ENCODE peak calls at places on chromosomes 1 and 21, in four cellular contexts. M is stimulated activated CD4-positive, alpha-beta T cell treated with anti-CD3 and anti-CD28 coated beads, Interleukin-2, amount 100 ng/mL, for 24 hours; J is CD8-positive, alpha-beta memory T cell; T is fibroblast of pulmonary artery. A is an unnamed sample.
A peak's percentile ranks its signal among the peaks of the same experiment; 100 is the strongest.

GRCh38 chr1:109149874-109150601 is 36.1 kb downstream of the ELAPOR1 start:
- DNase-seq in M (no peak), T (no peak), J (no peak), A (no peak)

GRCh38 chr1:44515416-44515815 is 110.4 kb downstream of the RNF220 start:
- DNase-seq in T (no peak), J (no peak), M (no peak), A (no peak)

GRCh38 chr1:159141584-159142518 is 29.6 kb upstream of the CADM3 start:
- DNase-seq in J (no peak), M (peak; percentile 4), T (peak; percentile 47), A (no peak)

GRCh38 chr1:152917794-152918193 is 9.4 kb downstream of the IVL start:
- DNase-seq in J (no peak), T (no peak), M (no peak), A (no peak)

GRCh38 chr1:212386029-212386428 is 28.7 kb downstream of the PACC1 start:
- DNase-seq in M (no peak), T (no peak), J (no peak), A (no peak)

GRCh38 chr1:97632776-97633175 is 288.1 kb downstream of the DPYD start:
- DNase-seq in J (no peak), T (peak; percentile 57), M (no peak), A (no peak)

GRCh38 chr1:112445591-112445990 is 49.6 kb downstream of the CTTNBP2NL start:
- DNase-seq in T (no peak), J (no peak), M (no peak), A (no peak)

GRCh38 chr1:25556791-25557476 is 13.5 kb downstream of the LDLRAP1 start:
- DNase-seq in T (peak; percentile 55), J (no peak), M (peak; percentile 30), A (no peak)

GRCh38 chr1:183834568-183834967 is 29.6 kb downstream of the RGL1 start:
- DNase-seq in M (no peak), J (no peak), T (peak; percentile 45), A (no peak)

GRCh38 chr1:4058122-4058521 is 158.1 kb upstream of the C1orf174 start:
- DNase-seq in J (no peak), M (no peak), T (no peak), A (no peak)

GRCh38 chr1:30688920-30689794 is 34.2 kb downstream of the MATN1 start:
- DNase-seq in J (no peak), T (no peak), M (no peak), A (no peak)

GRCh38 chr1:163427336-163427735 is 105.6 kb downstream of the NUF2 start:
- DNase-seq in J (no peak), M (no peak), T (no peak), A (no peak)

GRCh38 chr1:156064615-156065014 is 3.7 kb downstream of the RAB25 start:
- DNase-seq in T (no peak), J (no peak), M (no peak), A (no peak)

GRCh38 chr1:43582162-43582566 is 51.5 kb downstream of the PTPRF start:
- DNase-seq in J (no peak), T (peak; percentile 86), M (peak; percentile 49), A (no peak)

GRCh38 chr1:214584805-214585766 is 17.9 kb upstream of the CENPF start:
- DNase-seq in T (peak; percentile 76), J (no peak), M (no peak), A (no peak)

GRCh38 chr1:173997796-173998195 is 24.4 kb downstream of the RC3H1 start:
- DNase-seq in M (no peak), J (no peak), T (no peak), A (no peak)

GRCh38 chr1:22517936-22518335 is 45.4 kb upstream of the EPHA8 start:
- DNase-seq in T (no peak), J (no peak), M (no peak), A (no peak)

GRCh38 chr1:27438621-27439061 is 46.2 kb downstream of the GPR3 start:
- DNase-seq in M (no peak), T (no peak), J (no peak), A (no peak)

GRCh38 chr1:160006312-160006940 is 25.4 kb downstream of the PIGM start:
- DNase-seq in J (peak; percentile 60), M (peak; percentile 80), T (peak; percentile 73), A (peak; percentile 75)

GRCh38 chr1:31694069-31694909 is 9.5 kb downstream of the COL16A1 start:
- DNase-seq in T (no peak), M (no peak), J (no peak), A (no peak)

GRCh38 chr1:243230914-243231313 is 24.2 kb downstream of the CEP170 start:
- DNase-seq in M (no peak), T (peak; percentile 35), J (no peak), A (no peak)

GRCh38 chr1:37037675-37038074 is 3.4 kb upstream of the GRIK3 start:
- DNase-seq in J (no peak), T (no peak), M (no peak), A (no peak)

GRCh38 chr21:43192501-43193081 is 23.8 kb downstream of the CRYAA start:
- DNase-seq in J (no peak), M (no peak), T (no peak), A (no peak)

GRCh38 chr1:172949096-172949495 is 101.6 kb downstream of the TNFSF18 start:
- DNase-seq in M (no peak), J (no peak), T (no peak), A (no peak)

GRCh38 chr1:161781995-161782394 is 15.9 kb downstream of the ATF6 start:
- DNase-seq in T (peak; percentile 27), M (no peak), J (no peak), A (no peak)

GRCh38 chr1:111620412-111620971 is 903 bp downstream of the RAP1A start:
- DNase-seq in J (no peak), T (no peak), M (peak; percentile 61), A (no peak)

GRCh38 chr1:193406901-193407300 is 220.5 kb upstream of the B3GALT2 start:
- DNase-seq in M (no peak), T (peak; percentile 81), J (no peak), A (no peak)

GRCh38 chr1:52119291-52119690 is 22.6 kb upstream of the ZFYVE9 start:
- DNase-seq in J (no peak), M (no peak), T (no peak), A (no peak)

GRCh38 chr1:107474877-107475612 is 334.2 kb downstream of the NTNG1 start:
- DNase-seq in M (no peak), T (no peak), J (no peak), A (no peak)

GRCh38 chr1:14954930-14955329 is 198.6 kb upstream of the TMEM51 start:
- DNase-seq in T (no peak), M (no peak), J (no peak), A (no peak)

GRCh38 chr21:45305831-45306230 is 18.1 kb upstream of the POFUT2 start:
- DNase-seq in M (no peak), T (no peak), J (no peak), A (no peak)

GRCh38 chr1:94730450-94730849 is 89.7 kb upstream of the SLC44A3 start:
- DNase-seq in T (no peak), M (no peak), J (no peak), A (no peak)

GRCh38 chr1:177170756-177171535 is at the start of gene BRINP2:
- DNase-seq in J (no peak), M (no peak), T (peak; percentile 16), A (no peak)

A was measured in memory B cell.